ENCODE peak calls at places on chromosomes 7 and 10, in six cellular contexts. J is mammary epithelial cell, P is psoas muscle, X is right cardiac atrium, K is A549, V is fibroblast of lung. F is an unnamed sample. For H3K4me1, the result is how much of the 10 kb centered on the place peaks cover.

GRCh38 chr10:19412531-19412930 is 363.9 kb downstream of the MALRD1 start:
- DNase-seq in J (peak), P (no peak), X (no peak), K (no peak), V (peak), F (peak)

GRCh38 chr7:71220210-71220695 is 88.3 kb downstream of the GALNT17 start:
- DNase-seq in J (no peak), P (no peak), X (no peak), K (no peak), V (no peak), F (no peak)

GRCh38 chr10:98858525-98858924 is 377.1 kb downstream of the HPSE2 start:
- DNase-seq in J (no peak), P (no peak), X (no peak), K (no peak), V (no peak), F (no peak)

GRCh38 chr10:96257944-96258343 is 13.4 kb downstream of the BLNK start:
- DNase-seq in J (no peak), P (peak), X (peak), K (no peak), V (no peak), F (no peak)

GRCh38 chr10:87558333-87558732 is 53.6 kb downstream of the MINPP1 start:
- DNase-seq in J (no peak), P (no peak), X (no peak), K (no peak), V (no peak), F (no peak)

GRCh38 chr7:150787321-150788281 is 12.6 kb downstream of the TMEM176B start:
- DNase-seq in J (no peak), P (no peak), X (no peak), K (no peak), V (no peak), F (no peak)

GRCh38 chr10:14839305-14839695 is 1.2 kb downstream of the HSPA14 start:
- DNase-seq in J (peak), P (no peak), X (no peak), K (no peak), V (no peak), F (no peak)

GRCh38 chr7:92632791-92633190 is 42.6 kb upstream of the FAM133B start:
- DNase-seq in J (no peak), P (no peak), X (no peak), K (no peak), V (no peak), F (no peak)

GRCh38 chr7:81887098-81887497 is 117.3 kb upstream of the HGF start:
- DNase-seq in J (no peak), P (no peak), X (no peak), K (no peak), V (peak), F (no peak)

GRCh38 chr10:91598211-91598981 is 34.5 kb downstream of the PPP1R3C start:
- DNase-seq in J (peak), P (no peak), X (no peak), K (peak), V (peak), F (no peak)

GRCh38 chr10:31707578-31708411 is 220.8 kb downstream of the ARHGAP12 start:
- DNase-seq in J (peak), P (peak), X (peak), K (no peak), V (peak), F (no peak)

GRCh38 chr10:113424304-113424721 is 128.5 kb upstream of the HABP2 start:
- DNase-seq in J (no peak), P (peak), X (no peak), K (no peak), V (no peak), F (no peak)

GRCh38 chr10:12051241-12051640 is 8.6 kb upstream of the UPF2 start:
- DNase-seq in J (no peak), P (no peak), X (no peak), K (no peak), V (no peak), F (no peak)

GRCh38 chr10:12164085-12164484 is 31.6 kb downstream of the NUDT5 start:
- DNase-seq in J (no peak), P (no peak), X (no peak), K (no peak), V (no peak), F (no peak)

GRCh38 chr7:137772221-137772620 is 74.6 kb downstream of the DGKI start:
- DNase-seq in J (no peak), P (no peak), X (no peak), K (no peak), V (peak), F (no peak)

DNA sequence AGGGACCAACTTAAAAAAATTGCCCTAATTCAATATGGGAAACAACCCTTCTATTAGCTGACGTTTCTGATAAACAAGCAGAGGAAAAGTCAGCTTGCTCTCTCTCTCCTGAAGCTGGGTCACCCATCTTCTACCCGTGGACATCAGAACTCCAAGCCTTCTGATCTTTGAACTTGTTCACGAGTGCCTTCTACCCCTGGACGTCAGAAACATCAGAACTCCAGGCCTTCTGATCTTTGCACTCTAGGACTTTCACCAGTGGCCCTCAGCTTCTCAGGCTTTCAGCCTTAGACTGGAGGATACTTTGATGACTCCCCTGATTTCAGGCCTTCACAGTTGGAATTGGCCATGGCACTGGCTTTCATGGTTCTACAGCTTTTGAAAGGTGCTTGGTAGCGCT is 41.8 kb downstream of the AKR1C8 start:
- DNase-seq in J (no peak), P (no peak), X (no peak), K (no peak), V (no peak), F (no peak)
- H3K27ac ChIP-seq in J (no peak), P (no peak), X (no peak), K (peak), V (no peak), F (no peak)

DNA sequence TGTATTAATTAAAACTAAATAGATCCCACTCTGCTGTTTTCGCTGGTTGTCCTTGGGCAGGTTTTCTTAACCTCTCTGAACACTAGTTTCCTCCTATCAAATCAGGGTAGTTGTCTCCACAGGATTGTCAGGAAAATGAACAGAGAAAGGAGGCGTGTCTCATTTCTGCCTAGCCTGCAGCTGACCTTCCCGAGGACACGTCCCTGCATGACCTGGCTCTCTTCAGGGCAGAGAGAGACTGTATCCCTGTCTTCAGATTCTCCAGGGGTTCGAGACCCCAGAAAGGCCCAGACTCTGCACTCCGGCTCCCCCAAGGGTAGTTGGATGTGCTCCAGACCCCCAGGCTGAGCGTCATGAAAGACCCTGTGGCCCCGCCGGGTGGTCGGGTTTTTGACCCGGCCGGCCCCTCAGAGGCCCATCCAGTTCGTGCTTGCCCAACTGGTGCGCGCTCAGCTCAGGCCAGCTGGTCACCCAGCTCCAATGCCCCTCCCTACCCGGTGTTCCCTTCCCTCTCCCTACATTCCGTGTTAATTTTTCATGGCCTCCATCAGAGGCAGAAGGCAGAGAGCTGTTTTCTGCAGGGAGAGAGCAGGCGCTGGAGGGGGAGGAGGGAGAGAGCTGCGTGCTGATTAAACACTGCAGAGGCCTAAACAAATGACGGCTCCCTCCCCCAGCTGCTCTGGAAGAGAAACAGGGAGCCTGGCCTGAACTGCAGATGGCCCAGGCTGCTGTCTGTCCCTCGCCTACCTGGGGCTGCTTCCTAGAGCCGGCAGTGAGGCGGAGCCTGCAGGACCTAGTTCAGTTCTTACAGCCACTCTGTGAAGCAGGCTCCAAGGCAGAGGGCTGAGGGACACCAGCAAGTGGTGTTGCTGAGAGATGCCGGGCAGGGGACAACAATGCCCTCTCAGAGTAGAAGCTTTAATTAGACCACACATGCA is 86.2 kb upstream of the PPIF start:
- DNase-seq in J (no peak), P (no peak), X (no peak), K (no peak), V (peak), F (no peak)
- H3K4me1 ChIP-seq in J (under half), P (under half), X (under half), K (under half), V (under half), F (under half)

GRCh38 chr7:157690058-157690832 is 353.4 kb downstream of the DNAJB6 start:
- DNase-seq in J (peak), P (no peak), X (no peak), K (no peak), V (peak), F (no peak)

GRCh38 chr7:157692156-157693011 is 355.6 kb downstream of the DNAJB6 start:
- DNase-seq in J (no peak), P (no peak), X (no peak), K (no peak), V (no peak), F (no peak)

GRCh38 chr7:157693071-157693520 is 356.3 kb downstream of the DNAJB6 start:
- DNase-seq in J (no peak), P (no peak), X (no peak), K (no peak), V (no peak), F (no peak)

GRCh38 chr7:157690833-157691382 is 354.1 kb downstream of the DNAJB6 start:
- DNase-seq in J (peak), P (peak), X (peak), K (no peak), V (peak), F (no peak)

GRCh38 chr7:157691521-157692155 is 354.8 kb downstream of the DNAJB6 start:
- DNase-seq in J (no peak), P (no peak), X (no peak), K (no peak), V (no peak), F (no peak)
- H3K4me3 ChIP-seq in J (no peak), P (peak), X (peak), K (no peak), V (peak), F (no peak)

GRCh38 chr7:80795174-80795573 is 123.7 kb downstream of the SEMA3C start:
- DNase-seq in J (no peak), P (no peak), X (no peak), K (no peak), V (no peak), F (no peak)
- H3K27ac ChIP-seq in J (no peak), P (peak), X (no peak), K (peak), V (no peak), F (no peak)

GRCh38 chr7:73827568-73828106 is 3.2 kb upstream of the CLDN4 start:
- DNase-seq in J (peak), P (no peak), X (no peak), K (no peak), V (no peak), F (no peak)
- H3K4me1 ChIP-seq in J (half or more), P (under half), X (under half), K (half or more), V (under half), F (under half)

GRCh38 chr7:98202367-98203195 is 8.7 kb upstream of the BHLHA15 start:
- DNase-seq in J (peak), P (no peak), X (no peak), K (no peak), V (no peak), F (no peak)
- H3K4me3 ChIP-seq in J (no peak), P (no peak), X (no peak), K (no peak), V (no peak), F (no peak)

GRCh38 chr10:70828923-70829322 is 13.2 kb downstream of the SGPL1 start:
- DNase-seq in J (no peak), P (no peak), X (no peak), K (no peak), V (no peak), F (no peak)

GRCh38 chr10:70832236-70832635 is 16.5 kb downstream of the SGPL1 start:
- DNase-seq in J (no peak), P (no peak), X (no peak), K (no peak), V (peak), F (no peak)

GRCh38 chr10:70830185-70830584 is 14.4 kb downstream of the SGPL1 start:
- DNase-seq in J (peak), P (no peak), X (no peak), K (no peak), V (peak), F (no peak)

GRCh38 chr10:70829543-70829942 is 13.8 kb downstream of the SGPL1 start:
- DNase-seq in J (no peak), P (no peak), X (no peak), K (no peak), V (no peak), F (no peak)

DNA sequence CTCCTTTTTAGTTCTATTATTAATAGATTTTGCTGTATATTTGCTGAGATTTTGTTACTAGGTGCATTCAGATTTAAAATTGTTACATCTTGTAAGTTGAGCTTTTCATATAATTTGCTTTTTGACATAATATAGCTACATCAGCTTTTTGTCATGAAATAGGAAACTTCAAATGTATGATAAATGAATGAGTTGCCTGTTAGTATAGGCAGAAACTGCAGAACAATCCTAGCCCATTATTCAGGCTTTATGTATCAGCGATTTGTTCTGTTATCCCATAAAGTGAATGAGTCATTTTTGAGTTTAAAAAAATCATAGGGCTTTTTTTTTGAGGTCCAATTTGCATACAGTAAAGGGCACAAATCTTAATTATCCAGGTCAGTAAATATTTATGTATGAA is 11.6 kb downstream of the SGPL1 start:
- DNase-seq in J (peak), P (no peak), X (no peak), K (no peak), V (peak), F (no peak)
- H3K27ac ChIP-seq in J (peak), P (no peak), X (no peak), K (no peak), V (no peak), F (no peak)

DNA sequence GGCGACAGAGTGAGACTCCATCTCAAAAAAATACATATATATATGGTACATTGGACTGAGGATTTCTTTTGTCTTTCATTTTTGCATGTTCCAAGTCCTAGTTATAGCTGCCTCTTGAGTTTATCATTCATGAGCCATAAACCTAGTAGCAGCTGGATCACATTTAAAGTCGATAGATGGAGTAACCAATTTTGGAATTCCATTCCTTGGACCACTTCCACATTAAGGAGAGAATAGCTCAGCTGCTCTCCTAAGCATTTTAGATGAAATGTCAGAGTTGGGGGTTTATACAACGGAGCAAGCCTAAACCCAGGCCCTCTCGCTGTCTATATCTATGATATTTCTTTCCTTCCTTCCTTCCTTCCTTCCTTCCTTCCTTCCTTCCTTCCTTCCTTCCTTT is 141.2 kb downstream of the LYZL1 start:
- DNase-seq in J (no peak), P (no peak), X (no peak), K (no peak), V (no peak), F (no peak)
- H3K4me1 ChIP-seq in J (under half), P (under half), X (under half), K (under half), V (under half), F (under half)

DNA sequence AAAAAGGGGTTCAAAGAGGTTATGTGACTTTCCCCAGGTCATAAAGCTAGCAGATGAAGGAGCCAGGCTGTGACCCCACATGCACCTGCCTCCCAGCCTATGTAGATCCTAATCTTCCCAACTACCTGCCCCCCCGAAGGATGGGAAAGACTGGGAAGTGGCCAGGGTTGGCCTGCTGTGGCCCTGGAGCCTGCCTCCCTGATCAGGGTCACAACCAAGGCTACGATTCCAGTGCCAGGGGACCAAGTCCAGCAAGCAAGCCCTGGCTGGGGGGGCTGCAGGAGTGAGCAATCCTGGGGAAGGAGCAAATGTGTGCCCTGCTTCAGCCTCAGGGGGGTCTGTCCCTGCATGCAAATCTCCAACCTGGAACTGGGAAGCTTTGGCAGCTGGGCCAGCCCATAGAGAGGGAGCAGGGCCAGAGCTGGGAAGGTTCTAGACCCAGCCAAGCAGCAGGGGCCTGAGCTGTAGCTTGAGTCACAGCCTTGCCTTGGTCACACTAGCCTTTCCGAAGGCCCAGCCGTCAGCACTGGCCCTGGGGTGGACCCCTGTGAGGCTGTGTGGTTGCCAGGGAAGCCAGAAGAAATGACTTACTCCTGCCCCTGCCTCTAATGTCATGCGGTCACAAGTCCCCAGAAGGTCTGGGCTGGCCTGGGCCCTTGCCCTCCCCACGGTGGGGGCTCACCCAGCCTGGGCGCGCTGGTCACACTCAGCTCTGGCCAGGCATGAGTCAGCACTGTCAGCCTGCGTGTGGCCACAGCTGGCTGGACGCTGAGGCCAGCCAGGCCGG is 96.4 kb upstream of the ZMIZ1 start:
- DNase-seq in J (peak), P (peak), X (peak), K (peak), V (peak), F (no peak)
- H3K4me3 ChIP-seq in J (no peak), P (peak), X (no peak), K (peak), V (peak), F (no peak)

F was measured in iPS DF 6.9.